ENCODE peak calls at places on chromosomes 1 and 21, in six cellular contexts. B is RWPE2, A is mesothelial cell of epicardium, I is nephron progenitor cell, Q is stomach, P is bronchial epithelial cell. V is an unnamed sample.

GRCh38 chr1:109396971-109397370 is 747 bp downstream of the SORT1 start:
- DNase-seq in B (no peak), A (no peak), I (no peak), Q (no peak), P (peak), V (no peak)

GRCh38 chr1:206098242-206098919 is 18.8 kb downstream of the AVPR1B start:
- DNase-seq in B (no peak), A (no peak), I (no peak), Q (no peak), P (no peak), V (no peak)

GRCh38 chr21:18840239-18840638 is 436.7 kb upstream of the TMPRSS15 start:
- DNase-seq in B (no peak), A (no peak), I (no peak), Q (no peak), P (peak), V (no peak)

GRCh38 chr21:35840197-35840799 is 220.0 kb downstream of the SETD4 start:
- DNase-seq in B (no peak), A (no peak), I (peak), Q (peak), P (peak), V (peak)

GRCh38 chr1:107557095-107557494 is 407.9 kb downstream of the VAV3 start:
- DNase-seq in B (no peak), A (no peak), I (no peak), Q (no peak), P (peak), V (no peak)

GRCh38 chr1:63713627-63714481 is 60.0 kb upstream of the ROR1 start:
- DNase-seq in B (no peak), A (no peak), I (no peak), Q (no peak), P (peak), V (no peak)

GRCh38 chr1:119662034-119662437 is 14.0 kb upstream of the ZNF697 start:
- DNase-seq in B (no peak), A (no peak), I (no peak), Q (no peak), P (peak), V (no peak)

GRCh38 chr1:198756470-198756869 is 117.6 kb downstream of the PTPRC start:
- DNase-seq in B (no peak), A (no peak), I (no peak), Q (no peak), P (peak), V (no peak)

GRCh38 chr1:54361342-54361741 is 44.9 kb downstream of the SSBP3 start:
- DNase-seq in B (no peak), A (no peak), I (no peak), Q (no peak), P (no peak), V (no peak)

GRCh38 chr1:118200836-118201235 is 15.8 kb upstream of the SPAG17 start:
- DNase-seq in B (no peak), A (no peak), I (no peak), Q (no peak), P (no peak), V (no peak)

GRCh38 chr1:73998348-73998959 is 199.5 kb downstream of the LRRIQ3 start:
- DNase-seq in B (no peak), A (no peak), I (no peak), Q (no peak), P (peak), V (no peak)

GRCh38 chr1:107926436-107927080 is 38.4 kb downstream of the VAV3 start:
- DNase-seq in B (no peak), A (no peak), I (no peak), Q (no peak), P (no peak), V (no peak)

GRCh38 chr1:31755197-31755611 is 8.9 kb downstream of the ADGRB2 start:
- DNase-seq in B (no peak), A (no peak), I (no peak), Q (no peak), P (no peak), V (no peak)

GRCh38 chr1:89780721-89781120 is 40.1 kb upstream of the LRRC8D start:
- DNase-seq in B (no peak), A (no peak), I (no peak), Q (no peak), P (peak), V (no peak)

GRCh38 chr1:16421201-16421600 is 16.0 kb downstream of the SPATA21 start:
- DNase-seq in B (no peak), A (no peak), I (no peak), Q (no peak), P (no peak), V (no peak)

GRCh38 chr1:203584040-203584439 is 42.6 kb upstream of the ATP2B4 start:
- DNase-seq in B (no peak), A (no peak), I (no peak), Q (no peak), P (no peak), V (no peak)

GRCh38 chr1:169102567-169102966 is 3.9 kb upstream of the ATP1B1 start:
- DNase-seq in B (no peak), A (no peak), I (no peak), Q (no peak), P (peak), V (no peak)

DNA sequence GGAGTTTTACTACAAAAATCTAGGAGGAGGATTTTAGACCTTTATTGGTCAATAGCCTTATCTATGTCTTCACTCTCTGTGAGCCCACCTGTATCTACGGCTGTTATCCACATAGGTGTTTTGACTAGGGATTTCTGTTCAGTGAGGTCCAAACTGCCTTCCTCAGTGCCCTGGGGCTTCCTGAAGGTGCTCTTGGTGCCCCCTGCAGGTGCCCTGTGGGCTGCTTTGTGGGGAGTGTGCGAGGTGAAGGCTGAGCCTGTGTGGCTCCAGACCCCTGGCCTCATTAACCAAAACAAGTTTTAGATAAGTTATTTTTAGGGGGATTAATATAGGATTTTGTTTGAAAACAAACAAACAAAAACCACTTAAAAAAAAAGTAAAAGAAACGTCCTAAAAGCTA is 122.5 kb downstream of the KIF26B start:
- DNase-seq in B (no peak), A (no peak), I (no peak), Q (peak), P (no peak), V (no peak)
- TF ChIP-seq CTCF in B (no peak), A (no peak), I (peak), Q (peak), P (peak), V (peak)

GRCh38 chr1:43996733-43997115 is 5.3 kb downstream of the CCDC24 start:
- DNase-seq in B (no peak), A (no peak), I (no peak), Q (no peak), P (no peak), V (no peak)

GRCh38 chr1:43995984-43996732 is 4.8 kb downstream of the CCDC24 start:
- DNase-seq in B (no peak), A (no peak), I (no peak), Q (no peak), P (no peak), V (no peak)

GRCh38 chr1:43994071-43994470 is 2.7 kb downstream of the CCDC24 start:
- DNase-seq in B (no peak), A (no peak), I (no peak), Q (no peak), P (peak), V (no peak)

GRCh38 chr1:43993206-43993914 is 2.0 kb downstream of the CCDC24 start:
- DNase-seq in B (no peak), A (no peak), I (no peak), Q (no peak), P (no peak), V (no peak)

GRCh38 chr1:43994794-43995790 is 3.7 kb downstream of the CCDC24 start:
- DNase-seq in B (no peak), A (no peak), I (no peak), Q (no peak), P (no peak), V (no peak)
- TF ChIP-seq CTCF in B (peak), A (no peak), I (peak), Q (no peak), P (peak), V (peak)

GRCh38 chr1:209389258-209389657 is 194.3 kb upstream of the CAMK1G start:
- DNase-seq in B (peak), A (no peak), I (no peak), Q (no peak), P (peak), V (no peak)
- TF ChIP-seq CTCF in B (no peak), A (no peak), I (no peak), Q (no peak), P (no peak), V (no peak)

GRCh38 chr1:39199593-39199992 is 4.9 kb upstream of the MACF1 start:
- DNase-seq in B (no peak), A (no peak), I (no peak), Q (no peak), P (no peak), V (no peak)

GRCh38 chr1:39205781-39206464 is 1.4 kb downstream of the MACF1 start:
- DNase-seq in B (no peak), A (no peak), I (no peak), Q (no peak), P (no peak), V (no peak)

GRCh38 chr1:39205102-39205780 is 746 bp downstream of the MACF1 start:
- DNase-seq in B (no peak), A (no peak), I (no peak), Q (peak), P (peak), V (no peak)

GRCh38 chr1:39204441-39205081 is at the start of gene MACF1:
- DNase-seq in B (no peak), A (peak), I (peak), Q (peak), P (peak), V (no peak)
- TF ChIP-seq CTCF in B (peak), A (no peak), I (peak), Q (peak), P (no peak), V (no peak)

DNA sequence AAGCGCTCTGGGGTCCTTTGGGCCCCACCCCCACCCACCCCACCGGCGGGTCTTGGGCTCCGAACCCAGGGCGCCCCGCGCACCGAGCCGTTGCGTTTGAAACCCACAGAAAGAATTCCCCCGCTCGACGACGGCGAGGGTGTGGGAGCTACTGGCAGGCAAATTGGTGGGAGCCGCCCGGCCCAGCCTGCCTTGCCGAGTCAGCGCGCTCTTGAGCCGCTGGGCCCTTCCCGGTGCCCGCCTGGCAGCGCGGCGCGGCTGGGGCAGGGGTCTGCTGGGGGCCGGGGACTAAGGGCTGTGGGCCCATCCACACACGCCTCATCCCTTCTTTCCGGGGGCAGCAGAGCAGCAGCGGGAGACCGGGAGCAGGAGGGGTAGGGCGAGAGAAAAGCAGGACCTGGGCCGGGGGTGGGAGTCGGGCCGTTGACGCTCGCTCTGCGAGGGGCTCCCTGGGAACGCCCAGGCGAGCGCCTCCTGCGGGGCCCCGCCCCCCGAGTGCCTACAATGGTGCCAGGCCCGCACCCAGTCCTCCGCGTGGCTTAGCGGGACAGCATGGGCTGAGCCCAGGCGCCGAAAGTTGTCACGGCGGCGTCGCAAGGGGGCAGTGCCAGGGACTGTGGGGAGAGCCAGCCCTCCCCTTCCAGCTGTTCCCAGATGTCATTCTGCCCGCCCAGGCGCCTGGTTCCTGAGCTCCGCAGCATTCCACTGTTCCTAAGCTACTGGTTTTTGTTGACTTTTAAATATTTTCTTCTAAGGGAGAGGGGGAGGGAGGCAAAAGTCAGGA is at the start of gene C1orf94:
- DNase-seq in B (no peak), A (no peak), I (peak), Q (no peak), P (no peak), V (no peak)
- TF ChIP-seq CTCF in B (no peak), A (no peak), I (no peak), Q (no peak), P (no peak), V (no peak)

GRCh38 chr1:5718716-5719632 is 273.3 kb downstream of the NPHP4 start:
- DNase-seq in B (no peak), A (no peak), I (peak), Q (peak), P (no peak), V (no peak)
- TF ChIP-seq CTCF in B (no peak), A (no peak), I (no peak), Q (no peak), P (no peak), V (no peak)